ENCODE peak calls at places on chromosome 7, in nine cellular contexts. Q, L, P, K, Y, S, N, U and W are unnamed samples.

GRCh38 chr7:122676466-122676865 is 22.5 kb downstream of the RNF133 start:
- DNase-seq in S (no peak), L (no peak), K (no peak), U (no peak), P (no peak), Q (no peak), Y (no peak), N (peak), W (no peak)

GRCh38 chr7:22725585-22725984 is 1.4 kb upstream of the IL6 start:
- DNase-seq in U (no peak), L (no peak), P (peak), N (no peak), S (no peak), K (no peak), Y (no peak), Q (peak), W (peak)

GRCh38 chr7:29208410-29209250 is 14.1 kb downstream of the CHN2 start:
- DNase-seq in S (no peak), Q (no peak), K (no peak), N (no peak), L (no peak), U (no peak), P (no peak), Y (no peak), W (no peak)

GRCh38 chr7:130952477-130952876 is 218.5 kb upstream of the KLF14 start:
- DNase-seq in L (no peak), K (no peak), S (no peak), U (no peak), Y (no peak), N (no peak), P (no peak), Q (no peak), W (no peak)

GRCh38 chr7:40077849-40078248 is 56.6 kb downstream of the MPLKIP start:
- DNase-seq in S (no peak), P (no peak), Y (no peak), U (no peak), Q (peak), L (no peak), K (no peak), N (no peak), W (no peak)

GRCh38 chr7:16293669-16294425 is 127.5 kb downstream of the CRPPA start:
- DNase-seq in L (no peak), K (no peak), U (no peak), N (no peak), Q (no peak), Y (no peak), S (no peak), P (no peak), W (no peak)

GRCh38 chr7:154302380-154302779 is 250.2 kb downstream of the DPP6 start:
- DNase-seq in K (no peak), S (no peak), P (no peak), N (no peak), Q (no peak), U (no peak), L (no peak), Y (no peak), W (no peak)

GRCh38 chr7:16431646-16432424 is 10.5 kb upstream of the CRPPA start:
- DNase-seq in N (peak), U (peak), Q (peak), L (no peak), K (no peak), P (peak), S (no peak), Y (no peak), W (peak)

GRCh38 chr7:124390301-124390700 is 357.4 kb upstream of the TMEM229A start:
- DNase-seq in S (no peak), K (no peak), N (no peak), Y (no peak), Q (no peak), L (no peak), U (no peak), P (no peak), W (no peak)

GRCh38 chr7:17318146-17318545 is 19.7 kb downstream of the AHR start:
- DNase-seq in K (no peak), P (peak), S (no peak), N (no peak), Y (no peak), Q (peak), U (no peak), L (no peak), W (no peak)

GRCh38 chr7:64307254-64308018 is 6.3 kb upstream of the ZNF736 start:
- DNase-seq in N (peak), S (peak), P (peak), Y (peak), U (no peak), K (peak), L (peak), Q (peak), W (peak)

GRCh38 chr7:116584721-116585120 is 59.9 kb downstream of the CAV1 start:
- DNase-seq in K (no peak), L (no peak), Q (no peak), P (no peak), U (no peak), S (no peak), Y (no peak), N (no peak), W (no peak)

GRCh38 chr7:121510858-121511482 is 114.9 kb upstream of the FAM3C start:
- DNase-seq in Y (no peak), P (no peak), Q (no peak), L (no peak), S (no peak), U (no peak), K (no peak), N (no peak), W (peak)

GRCh38 chr7:121366852-121367431 is 29.2 kb downstream of the FAM3C start:
- DNase-seq in U (peak), Q (peak), N (peak), P (peak), L (no peak), S (no peak), Y (no peak), K (no peak), W (peak)

GRCh38 chr7:28106316-28106957 is 74.2 kb downstream of the JAZF1 start:
- DNase-seq in L (peak), S (no peak), Y (no peak), Q (no peak), K (no peak), U (no peak), P (peak), N (peak), W (peak)

GRCh38 chr7:155226261-155227003 is 71.2 kb upstream of the INSIG1 start:
- DNase-seq in L (no peak), K (no peak), U (no peak), Y (no peak), S (no peak), Q (no peak), P (no peak), N (no peak), W (no peak)

GRCh38 chr7:136853654-136854053 is 14.8 kb upstream of the CHRM2 start:
- DNase-seq in Q (no peak), L (no peak), P (no peak), K (no peak), S (no peak), Y (no peak), N (no peak), U (no peak), W (no peak)

GRCh38 chr7:5177060-5177459 is 13.0 kb upstream of the WIPI2 start:
- DNase-seq in P (peak), Y (no peak), L (peak), K (no peak), U (peak), N (no peak), Q (peak), S (no peak), W (peak)

GRCh38 chr7:36999851-37000480 is 275.7 kb upstream of the AOAH start:
- DNase-seq in L (no peak), U (no peak), N (no peak), S (no peak), Q (peak), Y (no peak), K (no peak), P (no peak), W (peak)

GRCh38 chr7:24455813-24456525 is 117.3 kb upstream of the PALS2 start:
- DNase-seq in N (no peak), S (no peak), Q (no peak), K (no peak), P (no peak), U (no peak), Y (no peak), L (no peak), W (no peak)

GRCh38 chr7:142796501-142797341 is 26.0 kb downstream of the PRSS2 start:
- DNase-seq in S (no peak), L (no peak), K (no peak), N (no peak), Q (no peak), Y (no peak), P (no peak), U (no peak), W (no peak)

GRCh38 chr7:39372383-39372782 is 193.8 kb upstream of the YAE1 start:
- DNase-seq in U (no peak), N (no peak), Q (no peak), P (no peak), K (no peak), L (no peak), S (no peak), Y (no peak), W (no peak)

GRCh38 chr7:107386543-107386900 is 83.3 kb upstream of the GPR22 start:
- DNase-seq in Q (no peak), N (no peak), K (no peak), P (no peak), U (no peak), L (no peak), S (no peak), Y (no peak), W (no peak)

GRCh38 chr7:154647625-154648024 is 355.3 kb downstream of the PAXIP1 start:
- DNase-seq in P (no peak), Q (no peak), K (no peak), N (peak), L (no peak), U (no peak), Y (no peak), S (no peak), W (no peak)

GRCh38 chr7:70700935-70701425 is 431.0 kb upstream of the GALNT17 start:
- DNase-seq in Y (no peak), U (no peak), S (no peak), K (no peak), L (no peak), N (no peak), P (no peak), Q (no peak), W (no peak)

GRCh38 chr7:71137479-71137878 is 5.5 kb downstream of the GALNT17 start:
- DNase-seq in S (no peak), K (no peak), P (no peak), L (no peak), Y (no peak), N (no peak), Q (no peak), U (no peak), W (no peak)

GRCh38 chr7:68720722-68721121 is 877.6 kb upstream of the AUTS2 start:
- DNase-seq in L (no peak), S (no peak), Q (peak), P (no peak), K (no peak), U (no peak), N (no peak), Y (no peak), W (no peak)

GRCh38 chr7:5546626-5547025 is 123.0 kb upstream of the TNRC18 start:
- DNase-seq in S (no peak), Q (no peak), Y (no peak), U (no peak), P (no peak), N (no peak), L (peak), K (no peak), W (peak)

GRCh38 chr7:111108526-111108925 is 17.6 kb downstream of the LRRN3 start:
- DNase-seq in L (no peak), S (no peak), Y (no peak), Q (peak), N (no peak), P (peak), U (no peak), K (no peak), W (no peak)

GRCh38 chr7:21076054-21076453 is 289.4 kb upstream of the SP8 start:
- DNase-seq in L (no peak), K (no peak), N (peak), S (no peak), P (no peak), Y (no peak), Q (no peak), U (no peak), W (no peak)